ENCODE peak calls at places on chromosome 15, in four cellular contexts. S is right lobe of liver, X is sigmoid colon, A is brain microvascular endothelial cell. M is an unnamed sample.

GRCh38 chr15:52112203-52112750 is 298 bp downstream of the BCL2L10 start:
- DNase-seq in S (peak), X (no peak), A (no peak), M (no peak)

GRCh38 chr15:67319968-67320367 is 65.4 kb downstream of the IQCH start:
- DNase-seq in S (no peak), X (no peak), A (no peak), M (no peak)

GRCh38 chr15:61099030-61099800 is 129.9 kb downstream of the RORA start:
- DNase-seq in S (no peak), X (no peak), A (peak), M (no peak)

GRCh38 chr15:94287794-94288246 is 56.5 kb downstream of the MCTP2 start:
- DNase-seq in S (no peak), X (no peak), A (no peak), M (no peak)

GRCh38 chr15:80012060-80012726 is 41.2 kb upstream of the BCL2A1 start:
- DNase-seq in S (no peak), X (no peak), A (no peak), M (no peak)

GRCh38 chr15:50083424-50084025 is 35.5 kb downstream of the ATP8B4 start:
- DNase-seq in S (no peak), X (no peak), A (no peak), M (no peak)

GRCh38 chr15:62994975-62995730 is 47.4 kb upstream of the TPM1 start:
- DNase-seq in S (no peak), X (no peak), A (peak), M (no peak)

GRCh38 chr15:95141486-95141885 is 910.1 kb downstream of the MCTP2 start:
- DNase-seq in S (no peak), X (no peak), A (no peak), M (no peak)

GRCh38 chr15:62740141-62741004 is 302.2 kb upstream of the TPM1 start:
- DNase-seq in S (no peak), X (no peak), A (no peak), M (no peak)

GRCh38 chr15:100937171-100937570 is 18.0 kb downstream of the LRRK1 start:
- DNase-seq in S (no peak), X (no peak), A (no peak), M (no peak)

GRCh38 chr15:31497838-31498237 is 171.2 kb downstream of the KLF13 start:
- DNase-seq in S (no peak), X (no peak), A (no peak), M (no peak)

DNA sequence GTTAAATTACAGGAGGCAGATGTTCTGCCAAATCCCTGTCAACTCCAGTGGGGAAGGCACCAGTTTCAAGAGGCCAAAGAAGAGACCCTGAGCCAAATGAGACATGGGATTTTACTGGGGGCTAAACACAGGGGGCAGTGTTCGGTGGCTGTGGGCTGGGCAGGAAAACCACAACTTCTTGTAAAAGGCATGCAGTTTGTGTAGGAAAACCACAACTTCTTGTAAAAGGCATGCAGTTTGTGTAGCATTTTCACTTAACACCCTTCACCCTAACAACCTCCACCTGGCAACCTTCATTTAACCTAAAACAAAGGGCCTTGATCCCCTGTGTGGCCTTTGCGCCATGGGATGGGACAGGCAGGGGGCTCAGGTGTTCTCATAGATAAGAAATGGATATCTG is 61.0 kb downstream of the POLR2M start:
- DNase-seq in S (no peak), X (no peak), A (no peak), M (no peak)
- TF ChIP-seq CTCF in S (no peak), X (no peak), A (no peak), M (no peak)

GRCh38 chr15:77180270-77180669 is 109.4 kb upstream of the TSPAN3 start:
- DNase-seq in S (no peak), X (no peak), A (no peak), M (no peak)

GRCh38 chr15:77185242-77185785 is 114.4 kb upstream of the TSPAN3 start:
- DNase-seq in S (no peak), X (no peak), A (no peak), M (no peak)

GRCh38 chr15:77180757-77181156 is 109.8 kb upstream of the TSPAN3 start:
- DNase-seq in S (no peak), X (no peak), A (no peak), M (no peak)

GRCh38 chr15:77181305-77182074 is 110.6 kb upstream of the TSPAN3 start:
- DNase-seq in S (no peak), X (no peak), A (no peak), M (no peak)

DNA sequence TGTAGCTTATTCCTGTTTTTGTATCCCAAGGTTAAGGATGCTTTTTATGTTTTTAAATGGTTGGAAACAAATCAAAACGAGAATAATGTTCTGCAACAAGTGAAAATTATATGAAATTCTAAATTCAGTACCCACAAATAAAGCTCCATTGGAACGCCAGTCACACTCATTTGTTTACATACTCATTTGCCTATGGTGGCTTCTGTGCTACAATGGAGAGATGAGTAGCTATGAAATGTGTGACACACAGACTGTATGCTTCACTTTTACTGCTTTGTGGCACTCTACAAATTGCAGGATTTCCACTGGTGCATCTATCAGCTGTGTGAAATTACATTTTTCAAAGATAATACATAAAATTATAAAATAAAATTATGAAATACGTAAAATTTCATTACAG is 112.2 kb upstream of the TSPAN3 start:
- DNase-seq in S (no peak), X (no peak), A (no peak), M (no peak)
- H3K4me3 ChIP-seq in S (no peak), X (no peak), A (no peak), M (no peak)

DNA sequence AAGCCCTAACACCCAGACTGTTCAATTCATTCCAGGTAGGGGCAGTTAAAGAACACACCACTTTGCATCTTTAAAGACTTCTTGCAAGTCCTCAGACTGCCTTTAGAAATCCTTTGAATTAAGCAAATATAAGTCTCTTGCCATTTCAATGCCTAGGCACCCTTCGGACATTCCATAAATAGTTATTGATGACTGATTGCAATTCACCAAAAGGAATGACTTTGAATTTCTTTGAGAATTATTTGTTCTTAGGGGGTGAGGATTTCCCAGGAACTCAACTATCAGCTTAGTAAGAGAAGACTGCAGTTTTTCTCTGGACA is 477 bp upstream of the MYEF2 start:
- DNase-seq in S (no peak), X (no peak), A (no peak), M (no peak)
- H3K27ac ChIP-seq in S (no peak), X (peak), A (no peak), M (peak)

GRCh38 chr15:86079491-86080266 is at the start of gene AGBL1:
- DNase-seq in S (no peak), X (no peak), A (no peak), M (no peak)
- TF ChIP-seq CTCF in S (no peak), X (no peak), A (no peak), M (no peak)

GRCh38 chr15:83155937-83156336 is 48.5 kb downstream of the TM6SF1 start:
- DNase-seq in S (no peak), X (no peak), A (no peak), M (no peak)
- H3K4me3 ChIP-seq in S (no peak), X (no peak), A (no peak), M (no peak)

DNA sequence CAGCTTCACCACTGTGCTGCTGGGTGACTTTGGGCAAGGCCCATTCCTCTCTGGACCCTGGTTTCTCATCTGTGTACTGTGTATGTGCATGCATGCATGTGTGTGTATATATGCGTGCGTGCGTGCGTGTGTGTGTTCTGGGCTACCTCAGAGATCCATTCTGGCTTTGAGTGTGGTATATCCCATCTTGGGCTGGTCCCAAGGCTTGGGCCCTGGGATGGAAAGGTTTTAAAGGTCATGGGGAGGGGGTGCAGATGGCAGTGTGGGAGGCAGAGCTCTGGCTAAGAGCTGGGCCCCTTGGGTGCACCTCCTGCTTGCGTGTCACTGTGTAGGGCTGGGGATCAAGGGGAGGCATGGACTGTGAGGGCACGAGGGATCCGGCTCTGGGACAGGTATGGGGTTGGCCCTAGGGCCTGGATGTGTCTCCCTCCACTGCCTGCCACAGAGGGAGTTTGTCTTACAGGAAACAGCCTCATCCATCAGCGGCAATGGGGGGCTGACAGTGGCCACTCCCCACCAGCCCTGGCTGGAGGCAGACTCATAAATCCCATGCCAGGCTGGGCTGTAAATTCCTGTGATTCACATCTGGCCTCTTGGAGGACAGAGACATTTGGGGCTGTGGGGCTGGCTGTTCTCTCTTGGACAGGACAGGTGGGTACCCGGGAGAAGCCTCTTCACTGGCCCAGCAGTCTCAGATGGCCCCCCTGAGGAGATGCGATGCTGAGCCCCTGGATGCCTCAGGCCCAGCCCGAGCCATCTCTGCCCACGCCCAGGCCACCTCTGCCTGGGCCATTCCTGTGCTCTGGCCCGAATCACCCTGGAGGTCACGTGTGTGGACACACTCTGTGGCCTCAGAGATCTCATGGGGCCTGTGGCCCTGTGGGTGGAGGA is 21.4 kb upstream of the CSPG4 start:
- DNase-seq in S (no peak), X (no peak), A (no peak), M (peak)
- H3K27ac ChIP-seq in S (no peak), X (peak), A (no peak), M (no peak)

GRCh38 chr15:73935547-73935946 is 9.3 kb downstream of the LOXL1 start:
- DNase-seq in S (no peak), X (no peak), A (no peak), M (no peak)

GRCh38 chr15:73937726-73938125 is 11.5 kb downstream of the LOXL1 start:
- DNase-seq in S (no peak), X (no peak), A (no peak), M (no peak)

GRCh38 chr15:73937313-73937695 is 11.0 kb downstream of the LOXL1 start:
- DNase-seq in S (no peak), X (no peak), A (no peak), M (no peak)

GRCh38 chr15:73936588-73937312 is 10.5 kb downstream of the LOXL1 start:
- DNase-seq in S (no peak), X (no peak), A (no peak), M (no peak)

GRCh38 chr15:73936181-73936580 is 9.9 kb downstream of the LOXL1 start:
- DNase-seq in S (no peak), X (no peak), A (no peak), M (no peak)
- TF ChIP-seq CTCF in S (no peak), X (no peak), A (peak), M (no peak)

M was measured in pancreas.